ENCODE peak calls at places on chromosomes 13 and 19, in four cellular contexts. One of them, this sample, is unnamed.

GRCh38 chr19:41541990-41542584 is 33.9 kb upstream of the CEACAM21 start:
- DNase-seq in stomach: peak; percentile 73
- DNase-seq in GM12878: no peak
- DNase-seq in breast epithelium: no peak
- DNase-seq in this sample: no peak

GRCh38 chr19:17406039-17406886 is 833 bp upstream of the BST2 start:
- DNase-seq in stomach: no peak
- DNase-seq in breast epithelium: no peak
- DNase-seq in GM12878: no peak
- DNase-seq in this sample: peak; percentile 57

GRCh38 chr19:19385900-19386339 is 19.6 kb upstream of the GATAD2A start:
- DNase-seq in GM12878: no peak
- DNase-seq in breast epithelium: no peak
- DNase-seq in stomach: no peak
- DNase-seq in this sample: no peak

GRCh38 chr19:10961073-10961762 is 388 bp downstream of the SMARCA4 start:
- DNase-seq in GM12878: no peak
- DNase-seq in breast epithelium: peak; percentile 25
- DNase-seq in stomach: peak; percentile 61
- DNase-seq in this sample: no peak

GRCh38 chr13:46761866-46762265 is 35.1 kb downstream of the ESD start:
- DNase-seq in stomach: peak; percentile 35
- DNase-seq in GM12878: no peak
- DNase-seq in breast epithelium: no peak
- DNase-seq in this sample: no peak

GRCh38 chr13:27728271-27728670 is 64.0 kb upstream of the GSX1 start:
- DNase-seq in stomach: no peak
- DNase-seq in GM12878: no peak
- DNase-seq in breast epithelium: no peak
- DNase-seq in this sample: no peak

GRCh38 chr19:21698215-21698614 is 69.2 kb downstream of the ZNF100 start:
- DNase-seq in breast epithelium: no peak
- DNase-seq in GM12878: no peak
- DNase-seq in stomach: no peak
- DNase-seq in this sample: no peak

GRCh38 chr13:25172303-25172630 is 179 bp upstream of the AMER2 start:
- DNase-seq in GM12878: no peak
- DNase-seq in breast epithelium: no peak
- DNase-seq in stomach: no peak
- DNase-seq in this sample: no peak

DNA sequence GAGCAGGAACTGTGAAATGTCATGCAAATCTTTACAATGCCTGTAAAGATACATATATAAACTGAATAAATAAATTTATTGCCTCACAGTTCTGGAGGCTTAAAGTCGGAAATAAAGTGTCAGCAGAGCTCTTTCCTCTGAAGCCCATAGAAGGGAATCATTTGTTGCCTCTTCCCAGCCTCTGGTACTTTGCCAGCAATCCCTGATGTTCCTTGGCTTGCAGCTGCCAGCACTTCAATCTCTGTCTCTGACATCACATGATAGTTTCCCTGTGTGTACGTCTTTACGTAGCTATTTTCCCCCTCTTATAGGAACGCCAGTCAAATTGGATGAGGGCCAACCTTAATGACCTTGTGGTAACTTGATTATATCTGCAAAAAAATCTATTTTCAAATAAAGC is 251.0 kb downstream of the LIG4 start:
- DNase-seq in stomach: no peak
- DNase-seq in GM12878: no peak
- DNase-seq in breast epithelium: no peak
- DNase-seq in this sample: no peak
- TF ChIP-seq POLR2AphosphoS5 in stomach: no peak
- TF ChIP-seq POLR2AphosphoS5 in GM12878: no peak
- TF ChIP-seq POLR2AphosphoS5 in breast epithelium: no peak
- TF ChIP-seq POLR2AphosphoS5 in this sample: no peak

DNA sequence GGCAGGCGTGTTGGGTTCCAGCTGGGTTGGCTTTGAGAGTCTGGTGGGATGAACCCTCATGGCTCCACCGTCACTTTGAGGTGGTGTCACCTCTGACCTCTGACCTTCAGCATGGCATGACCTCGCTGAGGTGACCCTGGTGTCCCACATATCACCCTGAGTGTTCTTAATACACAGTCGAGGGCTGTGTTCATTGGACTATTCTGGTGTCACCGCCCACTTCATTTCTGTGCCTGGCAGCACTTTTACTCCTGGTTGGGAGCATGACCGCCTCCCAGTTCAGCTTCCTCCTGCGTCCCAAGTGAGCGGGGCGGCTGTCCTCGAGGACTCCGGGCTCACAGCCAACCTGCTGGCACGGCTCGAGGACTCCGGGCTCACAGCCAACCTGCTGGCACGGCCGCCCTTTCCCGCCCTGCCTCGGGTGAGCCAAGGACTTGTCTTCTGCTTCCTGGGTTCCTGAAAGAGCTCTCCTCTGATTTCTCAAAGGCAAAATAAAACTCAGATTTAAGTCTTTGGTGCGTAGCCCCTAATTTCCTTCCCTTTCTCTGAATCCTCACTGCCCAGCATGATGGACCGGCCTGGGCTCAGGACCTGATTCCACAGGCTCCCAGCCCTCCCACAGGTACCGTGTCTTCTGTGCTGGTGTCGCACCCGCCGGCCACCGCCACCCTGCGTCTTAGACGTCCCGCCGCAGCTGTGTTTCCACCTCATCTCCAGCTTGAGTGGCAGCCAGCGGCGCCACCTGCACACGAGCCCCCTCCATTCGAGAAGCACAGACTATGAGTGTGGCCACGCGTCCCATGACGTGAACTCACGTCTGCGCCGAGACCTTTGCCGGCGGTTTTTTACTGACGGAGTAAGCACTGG is 10.4 kb downstream of the ATP4B start:
- DNase-seq in breast epithelium: peak; percentile 84
- DNase-seq in GM12878: no peak
- DNase-seq in stomach: peak; percentile 96
- DNase-seq in this sample: no peak
- TF ChIP-seq POLR2AphosphoS5 in breast epithelium: peak; percentile 56
- TF ChIP-seq POLR2AphosphoS5 in GM12878: no peak
- TF ChIP-seq POLR2AphosphoS5 in stomach: peak; percentile 58
- TF ChIP-seq POLR2AphosphoS5 in this sample: no peak

GRCh38 chr13:66364346-66364745 is 865.8 kb downstream of the PCDH9 start:
- DNase-seq in breast epithelium: no peak
- DNase-seq in stomach: no peak
- DNase-seq in GM12878: no peak
- DNase-seq in this sample: no peak

GRCh38 chr13:66362485-66362884 is 867.7 kb downstream of the PCDH9 start:
- DNase-seq in GM12878: no peak
- DNase-seq in breast epithelium: no peak
- DNase-seq in stomach: no peak
- DNase-seq in this sample: no peak

GRCh38 chr13:66359910-66360552 is 870.1 kb downstream of the PCDH9 start:
- DNase-seq in stomach: no peak
- DNase-seq in GM12878: no peak
- DNase-seq in breast epithelium: no peak
- DNase-seq in this sample: no peak

GRCh38 chr13:66367356-66367755 is 862.8 kb downstream of the PCDH9 start:
- DNase-seq in GM12878: no peak
- DNase-seq in stomach: no peak
- DNase-seq in breast epithelium: no peak
- DNase-seq in this sample: no peak

GRCh38 chr13:66365101-66365500 is 865.0 kb downstream of the PCDH9 start:
- DNase-seq in GM12878: no peak
- DNase-seq in stomach: no peak
- DNase-seq in breast epithelium: no peak
- DNase-seq in this sample: no peak
- TF ChIP-seq POLR2AphosphoS5 in GM12878: no peak
- TF ChIP-seq POLR2AphosphoS5 in stomach: no peak
- TF ChIP-seq POLR2AphosphoS5 in breast epithelium: no peak
- TF ChIP-seq POLR2AphosphoS5 in this sample: no peak

DNA sequence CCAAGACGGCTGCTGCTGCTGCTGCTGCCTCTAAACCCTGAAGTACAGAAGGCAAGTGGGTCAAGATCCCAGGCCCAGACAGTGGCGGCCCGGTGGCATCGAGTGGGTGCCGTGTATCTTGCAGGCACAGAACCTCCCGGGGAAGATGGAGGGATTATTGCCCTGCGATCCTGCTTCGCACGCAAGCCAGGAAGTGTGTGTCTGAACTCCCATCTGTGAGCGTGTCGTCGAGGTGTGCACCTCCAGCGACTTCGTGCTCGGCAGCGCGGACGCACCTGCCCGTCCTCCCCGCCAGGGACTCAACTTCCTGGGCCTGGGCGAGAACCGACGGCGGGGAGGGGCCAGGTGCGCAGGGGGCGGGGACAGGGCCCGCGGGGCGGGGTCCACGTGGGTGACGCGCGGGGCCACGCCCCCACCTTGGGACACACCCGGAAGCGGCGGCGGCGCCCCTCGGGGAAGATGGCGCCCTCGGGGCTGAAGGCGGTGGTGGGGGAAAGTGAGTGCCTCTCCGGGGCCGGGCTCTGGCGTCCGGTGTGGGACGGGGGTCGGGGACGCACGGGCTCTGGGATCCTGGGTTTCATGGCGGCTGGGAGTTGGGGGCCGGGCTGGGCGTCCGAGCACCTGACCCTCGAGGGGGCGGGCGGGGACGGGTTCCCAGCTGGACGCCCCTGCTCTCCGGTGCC is at the start of gene STXBP2:
- DNase-seq in stomach: peak; percentile 93
- DNase-seq in GM12878: peak; percentile 35
- DNase-seq in breast epithelium: peak; percentile 80
- DNase-seq in this sample: peak; percentile 99
- TF ChIP-seq POLR2AphosphoS5 in stomach: peak; percentile 86
- TF ChIP-seq POLR2AphosphoS5 in GM12878: peak; percentile 72
- TF ChIP-seq POLR2AphosphoS5 in breast epithelium: no peak
- TF ChIP-seq POLR2AphosphoS5 in this sample: peak; percentile 63

DNA sequence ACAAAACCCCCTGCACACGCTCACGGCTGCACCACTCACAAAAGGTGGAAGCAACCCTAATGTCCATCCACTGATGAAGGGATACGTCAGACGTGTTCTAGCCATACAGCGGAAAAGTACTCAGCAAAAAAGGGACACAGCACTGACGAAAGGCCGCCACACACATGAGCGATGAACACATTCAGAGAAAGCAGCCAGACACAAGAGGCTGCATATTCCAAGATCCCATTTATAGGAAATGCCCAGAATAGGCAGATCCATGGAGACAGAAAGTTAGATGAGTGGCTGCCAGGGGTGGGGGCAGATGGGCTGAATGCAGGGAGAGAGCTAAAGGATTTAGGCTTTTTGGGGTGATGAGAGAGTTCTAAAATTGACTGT is 3.7 kb downstream of the POLD1 start:
- DNase-seq in breast epithelium: no peak
- DNase-seq in stomach: no peak
- DNase-seq in GM12878: no peak
- DNase-seq in this sample: no peak
- TF ChIP-seq POLR2AphosphoS5 in breast epithelium: no peak
- TF ChIP-seq POLR2AphosphoS5 in stomach: no peak
- TF ChIP-seq POLR2AphosphoS5 in GM12878: no peak
- TF ChIP-seq POLR2AphosphoS5 in this sample: no peak

GRCh38 chr13:35979378-35979911 is 151.7 kb downstream of the DCLK1 start:
- DNase-seq in breast epithelium: peak; percentile 64
- DNase-seq in stomach: peak; percentile 37
- DNase-seq in GM12878: no peak
- DNase-seq in this sample: no peak
- TF ChIP-seq POLR2AphosphoS5 in breast epithelium: peak; percentile 80
- TF ChIP-seq POLR2AphosphoS5 in stomach: peak; percentile 16
- TF ChIP-seq POLR2AphosphoS5 in GM12878: no peak
- TF ChIP-seq POLR2AphosphoS5 in this sample: no peak

This sample was measured in GM12892.